ENCODE peak calls at places on chromosomes 7 and 10, in six cellular contexts. One of them, this sample, is unnamed.

GRCh38 chr10:110212119-110213006 is 5.0 kb downstream of the MXI1 start:
- DNase-seq in mesenchymal stem cell: no peak
- DNase-seq in IMR-90: no peak
- DNase-seq in H9: no peak
- DNase-seq in H1: peak; percentile 40
- DNase-seq in mesendoderm: no peak
- DNase-seq in this sample: no peak

GRCh38 chr7:37987732-37988131 is 67.3 kb downstream of the EPDR1 start:
- DNase-seq in mesenchymal stem cell: no peak
- DNase-seq in IMR-90: no peak
- DNase-seq in H9: no peak
- DNase-seq in H1: no peak
- DNase-seq in mesendoderm: no peak
- DNase-seq in this sample: no peak

GRCh38 chr7:96184783-96185182 is 137.1 kb downstream of the SLC25A13 start:
- DNase-seq in mesenchymal stem cell: no peak
- DNase-seq in IMR-90: no peak
- DNase-seq in H9: no peak
- DNase-seq in H1: no peak
- DNase-seq in mesendoderm: no peak
- DNase-seq in this sample: no peak

GRCh38 chr10:72847681-72848080 is 45.9 kb upstream of the OIT3 start:
- DNase-seq in mesenchymal stem cell: no peak
- DNase-seq in IMR-90: peak; percentile 28
- DNase-seq in H9: no peak
- DNase-seq in H1: no peak
- DNase-seq in mesendoderm: no peak
- DNase-seq in this sample: no peak

GRCh38 chr7:5284304-5285281 is 1.9 kb downstream of the SLC29A4 start:
- DNase-seq in mesenchymal stem cell: peak; percentile 29
- DNase-seq in IMR-90: no peak
- DNase-seq in H9: peak; percentile 87
- DNase-seq in H1: peak; percentile 82
- DNase-seq in mesendoderm: peak; percentile 86
- DNase-seq in this sample: no peak

GRCh38 chr7:116197355-116197754 is 13.0 kb upstream of the TES start:
- DNase-seq in mesenchymal stem cell: no peak
- DNase-seq in IMR-90: no peak
- DNase-seq in H9: no peak
- DNase-seq in H1: no peak
- DNase-seq in mesendoderm: no peak
- DNase-seq in this sample: no peak

GRCh38 chr7:47100815-47101435 is 481.0 kb downstream of the TNS3 start:
- DNase-seq in mesenchymal stem cell: peak; percentile 51
- DNase-seq in IMR-90: peak; percentile 43
- DNase-seq in H9: peak; percentile 78
- DNase-seq in H1: peak; percentile 81
- DNase-seq in mesendoderm: peak; percentile 77
- DNase-seq in this sample: peak; percentile 20

GRCh38 chr7:12596225-12596790 is 25.8 kb downstream of the SCIN start:
- DNase-seq in mesenchymal stem cell: no peak
- DNase-seq in IMR-90: no peak
- DNase-seq in H9: no peak
- DNase-seq in H1: no peak
- DNase-seq in mesendoderm: no peak
- DNase-seq in this sample: no peak

GRCh38 chr10:49678827-49679479 is 498 bp upstream of the C10orf53 start:
- DNase-seq in mesenchymal stem cell: no peak
- DNase-seq in IMR-90: no peak
- DNase-seq in H9: no peak
- DNase-seq in H1: peak; percentile 33
- DNase-seq in mesendoderm: no peak
- DNase-seq in this sample: no peak

GRCh38 chr7:151694828-151695580 is 175.3 kb upstream of the RHEB start:
- DNase-seq in mesenchymal stem cell: no peak
- DNase-seq in IMR-90: no peak
- DNase-seq in H9: no peak
- DNase-seq in H1: no peak
- DNase-seq in mesendoderm: peak; percentile 67
- DNase-seq in this sample: no peak

GRCh38 chr7:28299556-28299955 is 112.8 kb upstream of the CREB5 start:
- DNase-seq in mesenchymal stem cell: no peak
- DNase-seq in IMR-90: no peak
- DNase-seq in H9: no peak
- DNase-seq in H1: no peak
- DNase-seq in mesendoderm: no peak
- DNase-seq in this sample: no peak

GRCh38 chr10:73159038-73159648 is 8.7 kb downstream of the ECD start:
- DNase-seq in mesenchymal stem cell: peak; percentile 67
- DNase-seq in IMR-90: peak; percentile 55
- DNase-seq in H9: peak; percentile 30
- DNase-seq in H1: peak; percentile 60
- DNase-seq in mesendoderm: peak; percentile 52
- DNase-seq in this sample: peak; percentile 31

GRCh38 chr10:77633376-77633775 is 4.2 kb downstream of the KCNMA1 start:
- DNase-seq in mesenchymal stem cell: no peak
- DNase-seq in IMR-90: no peak
- DNase-seq in H9: no peak
- DNase-seq in H1: no peak
- DNase-seq in mesendoderm: no peak
- DNase-seq in this sample: no peak

GRCh38 chr7:117385340-117386124 is 41.8 kb downstream of the ASZ1 start:
- DNase-seq in mesenchymal stem cell: peak; percentile 38
- DNase-seq in IMR-90: peak; percentile 53
- DNase-seq in H9: no peak
- DNase-seq in H1: no peak
- DNase-seq in mesendoderm: no peak
- DNase-seq in this sample: no peak

GRCh38 chr10:88901610-88902327 is 21.7 kb downstream of the STAMBPL1 start:
- DNase-seq in mesenchymal stem cell: peak; percentile 41
- DNase-seq in IMR-90: peak; percentile 80
- DNase-seq in H9: no peak
- DNase-seq in H1: no peak
- DNase-seq in mesendoderm: no peak
- DNase-seq in this sample: no peak

GRCh38 chr7:157010588-157011332 is at the start of gene MNX1:
- DNase-seq in mesenchymal stem cell: no peak
- DNase-seq in IMR-90: no peak
- DNase-seq in H9: peak; percentile 87
- DNase-seq in H1: peak; percentile 92
- DNase-seq in mesendoderm: peak; percentile 89
- DNase-seq in this sample: peak; percentile 79

GRCh38 chr10:132443605-132443997 is 46.6 kb downstream of the PWWP2B start:
- DNase-seq in mesenchymal stem cell: peak; percentile 52
- DNase-seq in IMR-90: peak; percentile 46
- DNase-seq in H9: no peak
- DNase-seq in H1: no peak
- DNase-seq in mesendoderm: no peak
- DNase-seq in this sample: no peak

GRCh38 chr10:90775351-90776028 is 82.3 kb downstream of the HTR7 start:
- DNase-seq in mesenchymal stem cell: peak; percentile 23
- DNase-seq in IMR-90: no peak
- DNase-seq in H9: no peak
- DNase-seq in H1: no peak
- DNase-seq in mesendoderm: peak; percentile 88
- DNase-seq in this sample: no peak

GRCh38 chr7:41048771-41049170 is 654.1 kb downstream of the INHBA start:
- DNase-seq in mesenchymal stem cell: no peak
- DNase-seq in IMR-90: no peak
- DNase-seq in H9: no peak
- DNase-seq in H1: peak; percentile 7
- DNase-seq in mesendoderm: no peak
- DNase-seq in this sample: no peak
- H2BK15ac ChIP-seq in mesenchymal stem cell: no peak overlapping the region
- H2BK15ac ChIP-seq in IMR-90: peak overlapping the region; percentile 15
- H2BK15ac ChIP-seq in H9: no peak overlapping the region
- H2BK15ac ChIP-seq in H1: no peak overlapping the region
- H2BK15ac ChIP-seq in mesendoderm: no peak overlapping the region
- H2BK15ac ChIP-seq in this sample: no peak overlapping the region

GRCh38 chr7:130084037-130084875 is 13.9 kb downstream of the KLHDC10 start:
- DNase-seq in mesenchymal stem cell: no peak
- DNase-seq in IMR-90: no peak
- DNase-seq in H9: no peak
- DNase-seq in H1: no peak
- DNase-seq in mesendoderm: peak; percentile 13
- DNase-seq in this sample: no peak
- H3K18ac ChIP-seq in mesenchymal stem cell: no peak overlapping the region
- H3K18ac ChIP-seq in IMR-90: no peak overlapping the region
- H3K18ac ChIP-seq in H9: no peak overlapping the region
- H3K18ac ChIP-seq in H1: no peak overlapping the region
- H3K18ac ChIP-seq in mesendoderm: no peak overlapping the region
- H3K18ac ChIP-seq in this sample: no peak overlapping the region

GRCh38 chr10:118572286-118573041 is 23.0 kb downstream of the PRLHR start:
- DNase-seq in mesenchymal stem cell: no peak
- DNase-seq in IMR-90: no peak
- DNase-seq in H9: no peak
- DNase-seq in H1: no peak
- DNase-seq in mesendoderm: no peak
- DNase-seq in this sample: no peak
- H2BK15ac ChIP-seq in mesenchymal stem cell: no peak overlapping the region
- H2BK15ac ChIP-seq in IMR-90: no peak overlapping the region
- H2BK15ac ChIP-seq in H9: no peak overlapping the region
- H2BK15ac ChIP-seq in H1: no peak overlapping the region
- H2BK15ac ChIP-seq in mesendoderm: no peak overlapping the region
- H2BK15ac ChIP-seq in this sample: no peak overlapping the region

GRCh38 chr10:52952391-52953079 is 180.0 kb upstream of the MBL2 start:
- DNase-seq in mesenchymal stem cell: no peak
- DNase-seq in IMR-90: no peak
- DNase-seq in H9: no peak
- DNase-seq in H1: no peak
- DNase-seq in mesendoderm: no peak
- DNase-seq in this sample: no peak
- H3K18ac ChIP-seq in mesenchymal stem cell: no peak overlapping the region
- H3K18ac ChIP-seq in IMR-90: no peak overlapping the region
- H3K18ac ChIP-seq in H9: no peak overlapping the region
- H3K18ac ChIP-seq in H1: peak overlapping the region; percentile 65
- H3K18ac ChIP-seq in mesendoderm: peak overlapping the region; percentile 55
- H3K18ac ChIP-seq in this sample: no peak overlapping the region

DNA sequence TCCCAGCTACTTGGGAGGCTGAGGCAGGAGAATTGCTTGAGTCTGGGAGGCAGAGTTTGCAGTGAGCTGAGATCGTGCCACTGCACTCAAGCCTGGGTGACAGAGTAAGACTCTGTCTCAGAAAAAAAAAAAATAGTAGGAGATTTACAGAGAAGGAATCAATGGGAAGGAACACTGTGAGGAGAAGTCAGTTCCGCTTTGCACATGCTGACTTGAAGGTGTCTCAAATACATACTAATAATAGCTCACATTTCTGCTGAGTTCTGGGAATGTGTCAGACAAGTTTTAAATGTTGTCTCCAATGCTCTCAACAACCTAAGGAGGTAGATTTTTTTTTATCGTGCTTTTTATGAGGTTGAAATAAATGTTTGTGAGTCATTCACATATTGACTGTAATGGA is 654.9 kb upstream of the CELF2 start:
- DNase-seq in mesenchymal stem cell: no peak
- DNase-seq in IMR-90: no peak
- DNase-seq in H9: no peak
- DNase-seq in H1: no peak
- DNase-seq in mesendoderm: no peak
- DNase-seq in this sample: no peak
- H2BK15ac ChIP-seq in mesenchymal stem cell: no peak overlapping the region
- H2BK15ac ChIP-seq in IMR-90: no peak overlapping the region
- H2BK15ac ChIP-seq in H9: no peak overlapping the region
- H2BK15ac ChIP-seq in H1: no peak overlapping the region
- H2BK15ac ChIP-seq in mesendoderm: no peak overlapping the region
- H2BK15ac ChIP-seq in this sample: no peak overlapping the region

GRCh38 chr7:144384555-144385245 is 18.8 kb downstream of the NOBOX start:
- DNase-seq in mesenchymal stem cell: peak; percentile 77
- DNase-seq in IMR-90: no peak
- DNase-seq in H9: peak; percentile 49
- DNase-seq in H1: peak; percentile 45
- DNase-seq in mesendoderm: peak; percentile 85
- DNase-seq in this sample: no peak
- H3K18ac ChIP-seq in mesenchymal stem cell: no peak overlapping the region
- H3K18ac ChIP-seq in IMR-90: no peak overlapping the region
- H3K18ac ChIP-seq in H9: no peak overlapping the region
- H3K18ac ChIP-seq in H1: no peak overlapping the region
- H3K18ac ChIP-seq in mesendoderm: no peak overlapping the region
- H3K18ac ChIP-seq in this sample: no peak overlapping the region

GRCh38 chr10:52984169-52984568 is 211.6 kb upstream of the MBL2 start:
- DNase-seq in mesenchymal stem cell: peak; percentile 13
- DNase-seq in IMR-90: peak; percentile 6
- DNase-seq in H9: no peak
- DNase-seq in H1: no peak
- DNase-seq in mesendoderm: no peak
- DNase-seq in this sample: no peak
- H2BK15ac ChIP-seq in mesenchymal stem cell: no peak overlapping the region
- H2BK15ac ChIP-seq in IMR-90: no peak overlapping the region
- H2BK15ac ChIP-seq in H9: no peak overlapping the region
- H2BK15ac ChIP-seq in H1: no peak overlapping the region
- H2BK15ac ChIP-seq in mesendoderm: no peak overlapping the region
- H2BK15ac ChIP-seq in this sample: no peak overlapping the region

GRCh38 chr10:15150563-15150962 is 17.9 kb downstream of the NMT2 start:
- DNase-seq in mesenchymal stem cell: no peak
- DNase-seq in IMR-90: no peak
- DNase-seq in H9: no peak
- DNase-seq in H1: no peak
- DNase-seq in mesendoderm: no peak
- DNase-seq in this sample: no peak

GRCh38 chr10:15155978-15156377 is 12.5 kb downstream of the NMT2 start:
- DNase-seq in mesenchymal stem cell: no peak
- DNase-seq in IMR-90: no peak
- DNase-seq in H9: no peak
- DNase-seq in H1: no peak
- DNase-seq in mesendoderm: no peak
- DNase-seq in this sample: no peak

GRCh38 chr10:15147594-15148392 is 20.7 kb downstream of the NMT2 start:
- DNase-seq in mesenchymal stem cell: no peak
- DNase-seq in IMR-90: no peak
- DNase-seq in H9: no peak
- DNase-seq in H1: no peak
- DNase-seq in mesendoderm: no peak
- DNase-seq in this sample: no peak

GRCh38 chr10:15149042-15149771 is 19.3 kb downstream of the NMT2 start:
- DNase-seq in mesenchymal stem cell: no peak
- DNase-seq in IMR-90: no peak
- DNase-seq in H9: no peak
- DNase-seq in H1: no peak
- DNase-seq in mesendoderm: no peak
- DNase-seq in this sample: no peak

DNA sequence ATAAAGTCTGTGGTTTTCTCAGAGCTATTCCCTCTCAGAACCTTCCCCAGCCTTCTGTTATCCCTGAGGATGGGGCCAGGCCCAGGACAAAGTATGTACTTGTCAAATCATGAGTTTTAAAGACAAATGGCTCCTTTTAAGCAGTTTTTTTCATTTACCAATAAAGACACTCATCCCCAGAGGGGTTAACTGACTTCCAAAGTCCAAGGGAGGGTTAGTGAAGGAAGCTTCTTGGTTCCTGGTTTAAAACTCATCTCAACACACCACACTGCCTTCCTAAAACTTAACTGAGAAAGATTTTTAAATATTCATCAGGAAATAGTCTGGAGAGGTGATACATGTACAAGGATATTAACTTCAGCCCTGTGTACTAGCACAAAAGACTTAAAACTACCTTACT is 15.9 kb downstream of the NMT2 start:
- DNase-seq in mesenchymal stem cell: no peak
- DNase-seq in IMR-90: no peak
- DNase-seq in H9: no peak
- DNase-seq in H1: no peak
- DNase-seq in mesendoderm: no peak
- DNase-seq in this sample: no peak
- H3K18ac ChIP-seq in mesenchymal stem cell: no peak overlapping the region
- H3K18ac ChIP-seq in IMR-90: no peak overlapping the region
- H3K18ac ChIP-seq in H9: no peak overlapping the region
- H3K18ac ChIP-seq in H1: no peak overlapping the region
- H3K18ac ChIP-seq in mesendoderm: no peak overlapping the region
- H3K18ac ChIP-seq in this sample: no peak overlapping the region

This sample was measured in neuronal stem cell.